ENCODE peak calls at places on chromosomes 1 and 21, in eight cellular contexts. One of them, this sample, is unnamed.

GRCh38 chr21:34558960-34559631 is 47.1 kb upstream of the KCNE1 start:
- DNase-seq in effector memory CD8-positive, alpha-beta T cell: no peak
- DNase-seq in T-helper 9 cell: no peak
- DNase-seq in lower leg skin: no peak
- DNase-seq in NCI-H510A treated with DMSO at 0.1 percent for 48 hours: no peak
- DNase-seq in omental fat pad: no peak
- DNase-seq in GM23338: no peak
- DNase-seq in EH: no peak
- DNase-seq in this sample: no peak

GRCh38 chr1:43329995-43330751 is 7.4 kb upstream of the MPL start:
- DNase-seq in omental fat pad: peak
- DNase-seq in NCI-H510A treated with DMSO at 0.1 percent for 48 hours: peak
- DNase-seq in lower leg skin: peak
- DNase-seq in T-helper 9 cell: no peak
- DNase-seq in effector memory CD8-positive, alpha-beta T cell: no peak
- DNase-seq in EH: peak
- DNase-seq in GM23338: peak
- DNase-seq in this sample: no peak

GRCh38 chr1:19079983-19080472 is 123.6 kb upstream of the IFFO2 start:
- DNase-seq in effector memory CD8-positive, alpha-beta T cell: no peak
- DNase-seq in lower leg skin: no peak
- DNase-seq in omental fat pad: no peak
- DNase-seq in NCI-H510A treated with DMSO at 0.1 percent for 48 hours: no peak
- DNase-seq in T-helper 9 cell: no peak
- DNase-seq in EH: peak
- DNase-seq in GM23338: no peak
- DNase-seq in this sample: no peak

GRCh38 chr1:116504308-116505156 is 66.3 kb downstream of the CD58 start:
- DNase-seq in T-helper 9 cell: peak
- DNase-seq in GM23338: no peak
- DNase-seq in omental fat pad: no peak
- DNase-seq in NCI-H510A treated with DMSO at 0.1 percent for 48 hours: no peak
- DNase-seq in EH: peak
- DNase-seq in effector memory CD8-positive, alpha-beta T cell: peak
- DNase-seq in lower leg skin: peak
- DNase-seq in this sample: no peak

GRCh38 chr21:37272897-37273296 is 5.8 kb upstream of the VPS26C start:
- DNase-seq in lower leg skin: no peak
- DNase-seq in omental fat pad: no peak
- DNase-seq in NCI-H510A treated with DMSO at 0.1 percent for 48 hours: no peak
- DNase-seq in EH: no peak
- DNase-seq in GM23338: no peak
- DNase-seq in T-helper 9 cell: no peak
- DNase-seq in effector memory CD8-positive, alpha-beta T cell: no peak
- DNase-seq in this sample: no peak

GRCh38 chr21:35674895-35675470 is 385.3 kb downstream of the SETD4 start:
- DNase-seq in lower leg skin: no peak
- DNase-seq in T-helper 9 cell: no peak
- DNase-seq in EH: peak
- DNase-seq in omental fat pad: no peak
- DNase-seq in GM23338: peak
- DNase-seq in NCI-H510A treated with DMSO at 0.1 percent for 48 hours: no peak
- DNase-seq in effector memory CD8-positive, alpha-beta T cell: no peak
- DNase-seq in this sample: no peak

GRCh38 chr1:180208264-180208663 is 21.8 kb upstream of the LHX4 start:
- DNase-seq in omental fat pad: no peak
- DNase-seq in NCI-H510A treated with DMSO at 0.1 percent for 48 hours: no peak
- DNase-seq in T-helper 9 cell: no peak
- DNase-seq in lower leg skin: no peak
- DNase-seq in effector memory CD8-positive, alpha-beta T cell: no peak
- DNase-seq in GM23338: no peak
- DNase-seq in EH: no peak
- DNase-seq in this sample: no peak

GRCh38 chr21:34813266-34813886 is 144.6 kb downstream of the CLIC6 start:
- DNase-seq in effector memory CD8-positive, alpha-beta T cell: no peak
- DNase-seq in NCI-H510A treated with DMSO at 0.1 percent for 48 hours: no peak
- DNase-seq in GM23338: no peak
- DNase-seq in lower leg skin: no peak
- DNase-seq in EH: peak
- DNase-seq in omental fat pad: no peak
- DNase-seq in T-helper 9 cell: no peak
- DNase-seq in this sample: no peak

GRCh38 chr1:78619446-78619802 is 824 bp upstream of the IFI44L start:
- DNase-seq in T-helper 9 cell: no peak
- DNase-seq in lower leg skin: no peak
- DNase-seq in EH: no peak
- DNase-seq in omental fat pad: no peak
- DNase-seq in NCI-H510A treated with DMSO at 0.1 percent for 48 hours: no peak
- DNase-seq in GM23338: no peak
- DNase-seq in effector memory CD8-positive, alpha-beta T cell: no peak
- DNase-seq in this sample: no peak

GRCh38 chr1:62024690-62025089 is 170.0 kb upstream of the L1TD1 start:
- DNase-seq in lower leg skin: no peak
- DNase-seq in T-helper 9 cell: no peak
- DNase-seq in EH: no peak
- DNase-seq in effector memory CD8-positive, alpha-beta T cell: no peak
- DNase-seq in GM23338: no peak
- DNase-seq in NCI-H510A treated with DMSO at 0.1 percent for 48 hours: no peak
- DNase-seq in omental fat pad: no peak
- DNase-seq in this sample: peak

GRCh38 chr1:9822897-9823692 is 670 bp downstream of the CLSTN1 start:
- DNase-seq in EH: peak
- DNase-seq in GM23338: peak
- DNase-seq in NCI-H510A treated with DMSO at 0.1 percent for 48 hours: peak
- DNase-seq in effector memory CD8-positive, alpha-beta T cell: no peak
- DNase-seq in lower leg skin: no peak
- DNase-seq in T-helper 9 cell: no peak
- DNase-seq in omental fat pad: no peak
- DNase-seq in this sample: no peak

GRCh38 chr1:50358962-50359361 is 64.3 kb downstream of the DMRTA2 start:
- DNase-seq in EH: no peak
- DNase-seq in GM23338: peak
- DNase-seq in effector memory CD8-positive, alpha-beta T cell: no peak
- DNase-seq in NCI-H510A treated with DMSO at 0.1 percent for 48 hours: no peak
- DNase-seq in omental fat pad: no peak
- DNase-seq in lower leg skin: no peak
- DNase-seq in T-helper 9 cell: no peak
- DNase-seq in this sample: no peak

GRCh38 chr1:96559707-96560588 is 161.6 kb upstream of the PTBP2 start:
- DNase-seq in EH: peak
- DNase-seq in GM23338: peak
- DNase-seq in effector memory CD8-positive, alpha-beta T cell: no peak
- DNase-seq in lower leg skin: peak
- DNase-seq in T-helper 9 cell: no peak
- DNase-seq in omental fat pad: no peak
- DNase-seq in NCI-H510A treated with DMSO at 0.1 percent for 48 hours: no peak
- DNase-seq in this sample: no peak

GRCh38 chr1:8477199-8477982 is 159.5 kb downstream of the SLC45A1 start:
- DNase-seq in omental fat pad: no peak
- DNase-seq in lower leg skin: no peak
- DNase-seq in T-helper 9 cell: no peak
- DNase-seq in GM23338: no peak
- DNase-seq in effector memory CD8-positive, alpha-beta T cell: no peak
- DNase-seq in EH: peak
- DNase-seq in NCI-H510A treated with DMSO at 0.1 percent for 48 hours: no peak
- DNase-seq in this sample: no peak

GRCh38 chr1:232509570-232509969 is 120.4 kb downstream of the SIPA1L2 start:
- DNase-seq in NCI-H510A treated with DMSO at 0.1 percent for 48 hours: no peak
- DNase-seq in EH: no peak
- DNase-seq in lower leg skin: no peak
- DNase-seq in effector memory CD8-positive, alpha-beta T cell: no peak
- DNase-seq in GM23338: peak
- DNase-seq in T-helper 9 cell: no peak
- DNase-seq in omental fat pad: no peak
- DNase-seq in this sample: no peak

GRCh38 chr1:10727703-10728348 is 68.6 kb downstream of the CASZ1 start:
- DNase-seq in omental fat pad: no peak
- DNase-seq in effector memory CD8-positive, alpha-beta T cell: no peak
- DNase-seq in GM23338: no peak
- DNase-seq in NCI-H510A treated with DMSO at 0.1 percent for 48 hours: peak
- DNase-seq in EH: no peak
- DNase-seq in T-helper 9 cell: no peak
- DNase-seq in lower leg skin: no peak
- DNase-seq in this sample: peak

GRCh38 chr1:88175120-88175630 is 508.9 kb upstream of the PKN2 start:
- DNase-seq in lower leg skin: no peak
- DNase-seq in omental fat pad: no peak
- DNase-seq in NCI-H510A treated with DMSO at 0.1 percent for 48 hours: no peak
- DNase-seq in GM23338: peak
- DNase-seq in T-helper 9 cell: no peak
- DNase-seq in EH: no peak
- DNase-seq in effector memory CD8-positive, alpha-beta T cell: no peak
- DNase-seq in this sample: no peak

GRCh38 chr1:3101127-3101939 is 32.3 kb downstream of the PRDM16 start:
- DNase-seq in omental fat pad: no peak
- DNase-seq in EH: no peak
- DNase-seq in effector memory CD8-positive, alpha-beta T cell: no peak
- DNase-seq in lower leg skin: no peak
- DNase-seq in GM23338: no peak
- DNase-seq in T-helper 9 cell: no peak
- DNase-seq in NCI-H510A treated with DMSO at 0.1 percent for 48 hours: no peak
- DNase-seq in this sample: no peak

GRCh38 chr1:229819091-229819490 is 193.0 kb downstream of the URB2 start:
- DNase-seq in lower leg skin: no peak
- DNase-seq in GM23338: no peak
- DNase-seq in T-helper 9 cell: no peak
- DNase-seq in NCI-H510A treated with DMSO at 0.1 percent for 48 hours: no peak
- DNase-seq in EH: no peak
- DNase-seq in omental fat pad: no peak
- DNase-seq in effector memory CD8-positive, alpha-beta T cell: no peak
- DNase-seq in this sample: peak

GRCh38 chr1:99481391-99481996 is 164.4 kb upstream of the PALMD start:
- DNase-seq in effector memory CD8-positive, alpha-beta T cell: peak
- DNase-seq in NCI-H510A treated with DMSO at 0.1 percent for 48 hours: peak
- DNase-seq in EH: peak
- DNase-seq in T-helper 9 cell: peak
- DNase-seq in lower leg skin: peak
- DNase-seq in GM23338: peak
- DNase-seq in omental fat pad: no peak
- DNase-seq in this sample: peak

GRCh38 chr1:224540535-224540934 is 75.6 kb upstream of the CNIH3 start:
- DNase-seq in T-helper 9 cell: no peak
- DNase-seq in EH: peak
- DNase-seq in lower leg skin: no peak
- DNase-seq in effector memory CD8-positive, alpha-beta T cell: no peak
- DNase-seq in NCI-H510A treated with DMSO at 0.1 percent for 48 hours: no peak
- DNase-seq in omental fat pad: no peak
- DNase-seq in GM23338: no peak
- DNase-seq in this sample: no peak

GRCh38 chr1:221117548-221117951 is 238.3 kb downstream of the HLX start:
- DNase-seq in effector memory CD8-positive, alpha-beta T cell: no peak
- DNase-seq in T-helper 9 cell: no peak
- DNase-seq in EH: peak
- DNase-seq in NCI-H510A treated with DMSO at 0.1 percent for 48 hours: no peak
- DNase-seq in omental fat pad: no peak
- DNase-seq in lower leg skin: no peak
- DNase-seq in GM23338: no peak
- DNase-seq in this sample: no peak

GRCh38 chr1:23865543-23865930 is 2.6 kb downstream of the FUCA1 start:
- DNase-seq in omental fat pad: no peak
- DNase-seq in GM23338: no peak
- DNase-seq in T-helper 9 cell: no peak
- DNase-seq in lower leg skin: peak
- DNase-seq in effector memory CD8-positive, alpha-beta T cell: no peak
- DNase-seq in EH: peak
- DNase-seq in NCI-H510A treated with DMSO at 0.1 percent for 48 hours: no peak
- DNase-seq in this sample: no peak

GRCh38 chr1:38151399-38151798 is 104.8 kb upstream of the POU3F1 start:
- DNase-seq in NCI-H510A treated with DMSO at 0.1 percent for 48 hours: peak
- DNase-seq in T-helper 9 cell: no peak
- DNase-seq in lower leg skin: no peak
- DNase-seq in omental fat pad: no peak
- DNase-seq in GM23338: no peak
- DNase-seq in EH: no peak
- DNase-seq in effector memory CD8-positive, alpha-beta T cell: no peak
- DNase-seq in this sample: peak

GRCh38 chr1:8443558-8444194 is 125.8 kb downstream of the SLC45A1 start:
- DNase-seq in T-helper 9 cell: no peak
- DNase-seq in GM23338: peak
- DNase-seq in EH: peak
- DNase-seq in omental fat pad: no peak
- DNase-seq in effector memory CD8-positive, alpha-beta T cell: no peak
- DNase-seq in NCI-H510A treated with DMSO at 0.1 percent for 48 hours: no peak
- DNase-seq in lower leg skin: no peak
- DNase-seq in this sample: no peak

GRCh38 chr1:236753554-236753953 is 41.5 kb upstream of the MTR start:
- DNase-seq in NCI-H510A treated with DMSO at 0.1 percent for 48 hours: no peak
- DNase-seq in lower leg skin: no peak
- DNase-seq in EH: peak
- DNase-seq in omental fat pad: no peak
- DNase-seq in GM23338: peak
- DNase-seq in T-helper 9 cell: no peak
- DNase-seq in effector memory CD8-positive, alpha-beta T cell: no peak
- DNase-seq in this sample: no peak

GRCh38 chr1:222794656-222795474 is 20.0 kb upstream of the DISP1 start:
- DNase-seq in EH: peak
- DNase-seq in NCI-H510A treated with DMSO at 0.1 percent for 48 hours: peak
- DNase-seq in lower leg skin: no peak
- DNase-seq in omental fat pad: no peak
- DNase-seq in GM23338: no peak
- DNase-seq in effector memory CD8-positive, alpha-beta T cell: no peak
- DNase-seq in T-helper 9 cell: no peak
- DNase-seq in this sample: peak

GRCh38 chr21:46667191-46667734 is 31.8 kb downstream of the PRMT2 start:
- DNase-seq in EH: peak
- DNase-seq in omental fat pad: no peak
- DNase-seq in NCI-H510A treated with DMSO at 0.1 percent for 48 hours: peak
- DNase-seq in GM23338: peak
- DNase-seq in T-helper 9 cell: no peak
- DNase-seq in lower leg skin: no peak
- DNase-seq in effector memory CD8-positive, alpha-beta T cell: no peak
- DNase-seq in this sample: peak

GRCh38 chr1:237756304-237756967 is 134.3 kb downstream of the ZP4 start:
- DNase-seq in EH: no peak
- DNase-seq in T-helper 9 cell: no peak
- DNase-seq in effector memory CD8-positive, alpha-beta T cell: no peak
- DNase-seq in GM23338: no peak
- DNase-seq in lower leg skin: no peak
- DNase-seq in omental fat pad: no peak
- DNase-seq in NCI-H510A treated with DMSO at 0.1 percent for 48 hours: peak
- DNase-seq in this sample: no peak

GRCh38 chr21:41668686-41669532 is 97.9 kb downstream of the RIPK4 start:
- DNase-seq in T-helper 9 cell: no peak
- DNase-seq in lower leg skin: no peak
- DNase-seq in NCI-H510A treated with DMSO at 0.1 percent for 48 hours: no peak
- DNase-seq in EH: no peak
- DNase-seq in GM23338: no peak
- DNase-seq in effector memory CD8-positive, alpha-beta T cell: no peak
- DNase-seq in omental fat pad: no peak
- DNase-seq in this sample: no peak

GRCh38 chr1:66778266-66778665 is 22.8 kb downstream of the INSL5 start:
- DNase-seq in omental fat pad: no peak
- DNase-seq in T-helper 9 cell: no peak
- DNase-seq in effector memory CD8-positive, alpha-beta T cell: no peak
- DNase-seq in GM23338: no peak
- DNase-seq in NCI-H510A treated with DMSO at 0.1 percent for 48 hours: peak
- DNase-seq in lower leg skin: no peak
- DNase-seq in EH: no peak
- DNase-seq in this sample: peak

GRCh38 chr1:21633992-21634475 is 35.1 kb downstream of the RAP1GAP start:
- DNase-seq in GM23338: no peak
- DNase-seq in T-helper 9 cell: no peak
- DNase-seq in EH: no peak
- DNase-seq in NCI-H510A treated with DMSO at 0.1 percent for 48 hours: no peak
- DNase-seq in effector memory CD8-positive, alpha-beta T cell: no peak
- DNase-seq in omental fat pad: no peak
- DNase-seq in lower leg skin: no peak
- DNase-seq in this sample: no peak

GRCh38 chr1:99554727-99555126 is 91.2 kb upstream of the PALMD start:
- DNase-seq in EH: no peak
- DNase-seq in GM23338: no peak
- DNase-seq in effector memory CD8-positive, alpha-beta T cell: no peak
- DNase-seq in T-helper 9 cell: no peak
- DNase-seq in omental fat pad: no peak
- DNase-seq in lower leg skin: no peak
- DNase-seq in NCI-H510A treated with DMSO at 0.1 percent for 48 hours: no peak
- DNase-seq in this sample: no peak

GRCh38 chr1:247336390-247336789 is 4.7 kb upstream of the ZNF496 start:
- DNase-seq in lower leg skin: no peak
- DNase-seq in omental fat pad: no peak
- DNase-seq in EH: no peak
- DNase-seq in NCI-H510A treated with DMSO at 0.1 percent for 48 hours: peak
- DNase-seq in GM23338: no peak
- DNase-seq in effector memory CD8-positive, alpha-beta T cell: no peak
- DNase-seq in T-helper 9 cell: no peak
- DNase-seq in this sample: peak